ENCODE peak calls at places on chromosomes 1 and 21, in five cellular contexts. X, B, A, G and R are unnamed samples. For H3K9me3 and H3K36me3, the result is how much of the 10 kb centered on the place peaks cover.

GRCh38 chr1:214439352-214440119 is 111.9 kb downstream of the PTPN14 start:
- DNase-seq in G (no peak), A (peak), X (peak), B (peak), R (peak)

GRCh38 chr21:26845066-26845749 is at the start of gene ADAMTS1:
- DNase-seq in B (no peak), G (no peak), X (peak), A (peak), R (no peak)

GRCh38 chr1:168728452-168729404 is at the start of gene DPT:
- DNase-seq in G (no peak), B (no peak), X (no peak), A (no peak), R (no peak)

GRCh38 chr1:24074817-24075725 is 36.9 kb downstream of the MYOM3 start:
- DNase-seq in B (no peak), G (peak), A (no peak), X (no peak), R (no peak)

GRCh38 chr21:45142916-45143315 is 68.5 kb downstream of the ADARB1 start:
- DNase-seq in A (no peak), G (no peak), B (no peak), X (no peak), R (no peak)

GRCh38 chr1:207871117-207871649 is 39.7 kb downstream of the CD34 start:
- DNase-seq in X (no peak), G (no peak), B (no peak), A (no peak), R (no peak)

GRCh38 chr1:51924455-51924854 is 45.9 kb upstream of the NRDC start:
- DNase-seq in X (no peak), A (no peak), B (no peak), G (no peak), R (no peak)

GRCh38 chr1:167328762-167329483 is 108.2 kb downstream of the POU2F1 start:
- DNase-seq in B (peak), G (peak), X (no peak), A (no peak), R (no peak)

GRCh38 chr1:216820345-216820744 is 97.1 kb upstream of the ESRRG start:
- DNase-seq in X (no peak), B (no peak), G (no peak), A (no peak), R (no peak)

GRCh38 chr1:247760456-247760855 is at the start of gene OR1C1:
- DNase-seq in A (no peak), B (no peak), G (no peak), X (no peak), R (no peak)

GRCh38 chr1:42214447-42214871 is 49.9 kb upstream of the GUCA2A start:
- DNase-seq in B (no peak), G (no peak), A (peak), X (peak), R (no peak)

GRCh38 chr1:155000725-155001437 is 1.7 kb upstream of the ZBTB7B start:
- DNase-seq in B (peak), X (peak), A (peak), G (peak), R (peak)

GRCh38 chr1:115782571-115783281 is 14.2 kb upstream of the CASQ2 start:
- DNase-seq in A (no peak), X (no peak), B (no peak), G (no peak), R (peak)

GRCh38 chr1:32636793-32637561 is 13.4 kb downstream of the ZBTB8OS start:
- DNase-seq in G (no peak), B (no peak), A (no peak), X (peak), R (peak)

GRCh38 chr21:17387030-17387617 is 125.7 kb upstream of the CXADR start:
- DNase-seq in X (peak), A (peak), G (peak), B (peak), R (no peak)

GRCh38 chr21:30329203-30329868 is 8.2 kb downstream of the KRTAP27-1 start:
- DNase-seq in B (no peak), X (no peak), A (no peak), G (no peak), R (no peak)

GRCh38 chr1:67336783-67337182 is 29.1 kb downstream of the IL12RB2 start:
- DNase-seq in A (no peak), B (no peak), X (no peak), G (no peak), R (no peak)

GRCh38 chr1:88022507-88022906 is 661.6 kb upstream of the PKN2 start:
- DNase-seq in A (no peak), B (no peak), G (no peak), X (no peak), R (no peak)

GRCh38 chr1:46798820-46799219 is at the start of gene CYP4B1:
- DNase-seq in B (no peak), X (peak), G (no peak), A (peak), R (no peak)

GRCh38 chr1:170494369-170494768 is 37.6 kb upstream of the GORAB start:
- DNase-seq in A (no peak), G (no peak), X (no peak), B (no peak), R (no peak)

GRCh38 chr1:12342261-12343003 is 112.6 kb downstream of the VPS13D start:
- DNase-seq in B (no peak), A (no peak), X (no peak), G (no peak), R (no peak)

GRCh38 chr1:198088360-198089071 is 68.3 kb upstream of the NEK7 start:
- DNase-seq in G (peak), A (no peak), B (no peak), X (peak), R (no peak)

GRCh38 chr1:68409426-68409825 is 40.3 kb downstream of the RPE65 start:
- DNase-seq in B (no peak), X (no peak), A (no peak), G (no peak), R (no peak)

GRCh38 chr1:221440658-221441057 is 301.2 kb downstream of the DUSP10 start:
- DNase-seq in X (no peak), A (no peak), G (no peak), B (no peak), R (no peak)

GRCh38 chr1:17272066-17272465 is 23.2 kb downstream of the PADI3 start:
- DNase-seq in X (no peak), A (no peak), G (no peak), B (no peak), R (no peak)

GRCh38 chr1:17273096-17273495 is 24.2 kb downstream of the PADI3 start:
- DNase-seq in A (no peak), G (no peak), B (no peak), X (no peak), R (no peak)

GRCh38 chr1:17272641-17273040 is 23.7 kb downstream of the PADI3 start:
- DNase-seq in A (no peak), G (no peak), B (no peak), X (no peak), R (no peak)

GRCh38 chr1:17276568-17276967 is 27.7 kb downstream of the PADI3 start:
- DNase-seq in B (no peak), A (peak), G (no peak), X (no peak), R (no peak)

GRCh38 chr1:17274186-17275170 is 25.6 kb downstream of the PADI3 start:
- DNase-seq in X (no peak), A (peak), G (peak), B (peak), R (peak)
- H3K4me3 ChIP-seq in X (no peak), A (no peak), G (no peak), B (peak), R (no peak)

GRCh38 chr1:2926447-2927055 is 94.7 kb upstream of the ACTRT2 start:
- DNase-seq in B (no peak), A (no peak), X (no peak), G (no peak), R (no peak)

GRCh38 chr1:2928733-2929325 is 92.4 kb upstream of the ACTRT2 start:
- DNase-seq in A (no peak), G (no peak), X (no peak), B (no peak), R (no peak)

GRCh38 chr1:2929335-2929734 is 91.9 kb upstream of the ACTRT2 start:
- DNase-seq in X (no peak), A (no peak), G (no peak), B (no peak), R (no peak)

GRCh38 chr1:2927393-2927792 is 93.9 kb upstream of the ACTRT2 start:
- DNase-seq in A (no peak), G (peak), X (no peak), B (no peak), R (no peak)

DNA sequence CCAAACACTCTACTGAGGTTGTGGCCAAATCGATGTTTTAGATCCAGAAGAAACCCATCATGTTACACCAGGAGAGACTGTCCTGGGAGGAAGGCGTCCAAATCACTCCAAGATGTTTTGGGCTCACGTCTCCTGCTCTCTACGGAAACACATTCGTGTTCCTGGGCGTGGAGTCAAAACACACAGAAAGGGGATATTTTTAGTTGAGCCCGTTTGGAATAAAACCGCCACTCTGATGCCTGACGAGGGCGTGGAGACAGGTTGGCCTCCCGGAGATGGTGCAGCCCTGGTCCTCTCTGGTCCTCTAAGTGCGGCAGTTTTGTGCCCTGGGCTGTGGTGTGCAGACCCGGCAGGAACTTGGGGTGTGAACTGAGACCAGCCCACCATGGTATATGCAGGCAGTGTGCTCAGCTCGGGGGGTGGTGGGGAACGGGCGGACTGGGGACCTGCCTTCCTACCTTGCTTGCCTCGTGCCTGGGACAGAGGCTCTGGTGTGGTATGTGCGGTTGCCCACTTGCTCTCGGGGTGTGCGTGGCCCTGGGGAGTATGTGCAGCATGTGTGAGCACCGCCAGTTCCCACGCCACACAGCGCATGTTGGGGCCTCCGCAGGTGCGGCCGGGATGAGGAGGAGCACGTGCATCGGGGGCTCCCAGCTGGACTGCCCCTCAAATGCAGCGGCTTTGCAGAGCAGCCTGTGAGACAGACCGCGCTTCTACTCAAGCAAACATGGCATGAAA is 93.1 kb upstream of the ACTRT2 start:
- DNase-seq in X (no peak), B (no peak), A (no peak), G (no peak), R (no peak)
- H3K9me3 ChIP-seq in X (under half), B (under half), A (under half), G (under half), R (under half)

GRCh38 chr1:17434016-17434415 is 5.5 kb downstream of the RCC2 start:
- DNase-seq in B (no peak), X (no peak), G (no peak), A (no peak), R (no peak)

GRCh38 chr1:17429183-17429582 is 10.3 kb downstream of the RCC2 start:
- DNase-seq in B (no peak), A (no peak), G (no peak), X (no peak), R (no peak)

GRCh38 chr1:17434591-17434990 is 4.9 kb downstream of the RCC2 start:
- DNase-seq in G (no peak), X (no peak), B (no peak), A (no peak), R (no peak)

GRCh38 chr1:17433261-17433660 is 6.2 kb downstream of the RCC2 start:
- DNase-seq in A (no peak), G (no peak), B (no peak), X (no peak), R (no peak)

GRCh38 chr1:17432412-17432811 is 7.1 kb downstream of the RCC2 start:
- DNase-seq in X (no peak), A (no peak), G (no peak), B (no peak), R (no peak)
- H3K36me3 ChIP-seq in X (under half), A (under half), G (half or more), B (under half), R (under half)

DNA sequence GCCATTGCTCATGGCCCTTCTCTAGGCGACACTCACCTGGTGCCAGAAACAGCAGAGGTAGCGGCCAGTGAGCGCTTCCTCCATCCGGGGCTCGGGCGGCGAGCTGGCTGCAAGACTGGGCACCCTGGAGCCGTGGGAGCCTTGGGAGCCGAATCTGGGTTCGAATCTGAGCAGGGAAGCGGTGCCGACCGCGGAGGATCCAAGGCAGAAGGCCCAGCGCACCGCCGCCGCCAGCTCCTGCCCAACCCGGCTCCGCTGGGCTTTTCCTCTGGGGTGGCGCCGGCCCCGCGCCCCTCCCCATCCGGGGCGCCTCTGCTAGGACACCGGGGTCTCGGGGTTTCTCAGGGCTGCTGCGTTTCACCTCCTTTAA is 1.7 kb upstream of the PRDM16 start:
- DNase-seq in X (no peak), A (no peak), B (no peak), G (no peak), R (no peak)
- H3K4me3 ChIP-seq in X (no peak), A (peak), B (no peak), G (no peak), R (no peak)

GRCh38 chr1:186722711-186723309 is 42.6 kb upstream of the PTGS2 start:
- DNase-seq in X (no peak), B (no peak), G (peak), A (no peak), R (peak)
- H3K9me3 ChIP-seq in X (under half), B (under half), G (under half), A (under half), R (under half)

GRCh38 chr1:206643118-206643698 is 7.9 kb downstream of the DYRK3 start:
- DNase-seq in G (no peak), B (no peak), X (no peak), A (no peak), R (no peak)

GRCh38 chr1:206649261-206649660 is 13.9 kb downstream of the DYRK3 start:
- DNase-seq in B (no peak), G (no peak), A (no peak), X (no peak), R (no peak)

GRCh38 chr1:206646504-206646903 is 11.2 kb downstream of the DYRK3 start:
- DNase-seq in A (no peak), B (no peak), G (no peak), X (no peak), R (no peak)

GRCh38 chr1:206651014-206651413 is 15.7 kb downstream of the DYRK3 start:
- DNase-seq in B (no peak), A (no peak), X (no peak), G (no peak), R (no peak)

GRCh38 chr1:206647224-206647623 is 11.9 kb downstream of the DYRK3 start:
- DNase-seq in X (no peak), B (no peak), A (no peak), G (no peak), R (no peak)
- H3K36me3 ChIP-seq in X (under half), B (under half), A (under half), G (under half), R (under half)